ENCODE peak calls at places on chromosomes 6 and 20, in four cellular contexts. One of them, this sample, is unnamed.
A peak's percentile ranks its signal among the peaks of the same experiment; 100 is the strongest.

GRCh38 chr6:164106345-164106769 is 691.8 kb downstream of the QKI start:
- DNase-seq in NCI-H82: peak; percentile 51
- DNase-seq in HEK293T: peak; percentile 56
- DNase-seq in iris pigment epithelial cell: peak; percentile 4
- DNase-seq in this sample: peak; percentile 8

GRCh38 chr6:163776549-163777378 is 362.2 kb downstream of the QKI start:
- DNase-seq in NCI-H82: no peak
- DNase-seq in HEK293T: no peak
- DNase-seq in iris pigment epithelial cell: no peak
- DNase-seq in this sample: no peak

GRCh38 chr20:64055893-64056638 is 6.6 kb upstream of the SOX18 start:
- DNase-seq in NCI-H82: no peak
- DNase-seq in HEK293T: no peak
- DNase-seq in iris pigment epithelial cell: no peak
- DNase-seq in this sample: peak; percentile 45

GRCh38 chr20:23235173-23236027 is 115.2 kb upstream of the NXT1 start:
- DNase-seq in NCI-H82: peak; percentile 56
- DNase-seq in HEK293T: peak; percentile 57
- DNase-seq in iris pigment epithelial cell: peak; percentile 62
- DNase-seq in this sample: peak; percentile 66

GRCh38 chr6:36615018-36615761 is 21.0 kb downstream of the SRSF3 start:
- DNase-seq in NCI-H82: peak; percentile 60
- DNase-seq in HEK293T: peak; percentile 66
- DNase-seq in iris pigment epithelial cell: peak; percentile 60
- DNase-seq in this sample: no peak

GRCh38 chr6:119672725-119673124 is 323.2 kb upstream of the MAN1A1 start:
- DNase-seq in NCI-H82: peak; percentile 97
- DNase-seq in HEK293T: no peak
- DNase-seq in iris pigment epithelial cell: no peak
- DNase-seq in this sample: no peak

GRCh38 chr6:81734500-81735140 is 17.9 kb downstream of the TENT5A start:
- DNase-seq in NCI-H82: no peak
- DNase-seq in HEK293T: no peak
- DNase-seq in iris pigment epithelial cell: peak; percentile 9
- DNase-seq in this sample: no peak

GRCh38 chr6:63464060-63464459 is 108.2 kb upstream of the LOC128125822 start:
- DNase-seq in NCI-H82: no peak
- DNase-seq in HEK293T: no peak
- DNase-seq in iris pigment epithelial cell: no peak
- DNase-seq in this sample: no peak

GRCh38 chr6:161444464-161444863 is 170.6 kb upstream of the AGPAT4 start:
- DNase-seq in NCI-H82: peak; percentile 36
- DNase-seq in HEK293T: no peak
- DNase-seq in iris pigment epithelial cell: no peak
- DNase-seq in this sample: peak; percentile 82

GRCh38 chr6:138882369-138883017 is 86.6 kb downstream of the ECT2L start:
- DNase-seq in NCI-H82: no peak
- DNase-seq in HEK293T: no peak
- DNase-seq in iris pigment epithelial cell: no peak
- DNase-seq in this sample: no peak

GRCh38 chr20:7843613-7844012 is 96.6 kb downstream of the HAO1 start:
- DNase-seq in NCI-H82: no peak
- DNase-seq in HEK293T: no peak
- DNase-seq in iris pigment epithelial cell: peak; percentile 74
- DNase-seq in this sample: no peak

GRCh38 chr6:119602215-119603178 is 252.9 kb upstream of the MAN1A1 start:
- DNase-seq in NCI-H82: no peak
- DNase-seq in HEK293T: no peak
- DNase-seq in iris pigment epithelial cell: no peak
- DNase-seq in this sample: no peak

GRCh38 chr6:159334068-159334467 is 164.9 kb downstream of the FNDC1 start:
- DNase-seq in NCI-H82: no peak
- DNase-seq in HEK293T: no peak
- DNase-seq in iris pigment epithelial cell: no peak
- DNase-seq in this sample: no peak

GRCh38 chr20:60365063-60365640 is 406.9 kb downstream of the CDH26 start:
- DNase-seq in NCI-H82: peak; percentile 20
- DNase-seq in HEK293T: no peak
- DNase-seq in iris pigment epithelial cell: no peak
- DNase-seq in this sample: no peak

GRCh38 chr6:33080127-33081089 is 4.6 kb downstream of the HLA-DPB1 start:
- DNase-seq in NCI-H82: peak; percentile 72
- DNase-seq in HEK293T: no peak
- DNase-seq in iris pigment epithelial cell: peak; percentile 80
- DNase-seq in this sample: no peak

GRCh38 chr6:117449549-117450439 is 24.1 kb upstream of the ROS1 start:
- DNase-seq in NCI-H82: peak; percentile 60
- DNase-seq in HEK293T: peak; percentile 48
- DNase-seq in iris pigment epithelial cell: peak; percentile 83
- DNase-seq in this sample: peak; percentile 76

GRCh38 chr6:107625264-107625663 is 135.3 kb downstream of the SOBP start:
- DNase-seq in NCI-H82: no peak
- DNase-seq in HEK293T: no peak
- DNase-seq in iris pigment epithelial cell: no peak
- DNase-seq in this sample: no peak

GRCh38 chr6:20008081-20008480 is 170.9 kb downstream of the ID4 start:
- DNase-seq in NCI-H82: no peak
- DNase-seq in HEK293T: no peak
- DNase-seq in iris pigment epithelial cell: no peak
- DNase-seq in this sample: no peak

GRCh38 chr20:23200914-23201313 is 114.8 kb upstream of the CD93 start:
- DNase-seq in NCI-H82: peak; percentile 36
- DNase-seq in HEK293T: peak; percentile 41
- DNase-seq in iris pigment epithelial cell: no peak
- DNase-seq in this sample: no peak

GRCh38 chr6:97085772-97086171 is 161.2 kb downstream of the KLHL32 start:
- DNase-seq in NCI-H82: no peak
- DNase-seq in HEK293T: no peak
- DNase-seq in iris pigment epithelial cell: peak; percentile 5
- DNase-seq in this sample: no peak

GRCh38 chr6:33429745-33430042 is 9.8 kb downstream of the SYNGAP1 start:
- DNase-seq in NCI-H82: no peak
- DNase-seq in HEK293T: no peak
- DNase-seq in iris pigment epithelial cell: no peak
- DNase-seq in this sample: no peak

This sample was measured in HAP-1.